ENCODE peak calls at places on chromosomes 6 and 20, in five cellular contexts. I is type B pancreatic cell; T is activated T-cell treated with anti-CD3 and anti-CD28 coated beads for 1 hour; Z is CD8-positive, alpha-beta memory T cell; Y is cardiac septum. P is an unnamed sample.

GRCh38 chr6:74491844-74492374 is 713.9 kb downstream of the COL12A1 start:
- DNase-seq in I (no peak), T (no peak), Z (no peak), Y (no peak), P (no peak)

GRCh38 chr6:167214216-167214615 is 56.4 kb upstream of the GPR31 start:
- DNase-seq in I (no peak), T (no peak), Z (no peak), Y (peak), P (no peak)

GRCh38 chr6:158002951-158003853 is 21.5 kb downstream of the SYNJ2 start:
- DNase-seq in I (no peak), T (no peak), Z (no peak), Y (peak), P (no peak)

GRCh38 chr20:24768226-24768625 is 180.8 kb upstream of the CST7 start:
- DNase-seq in I (no peak), T (no peak), Z (no peak), Y (peak), P (no peak)

GRCh38 chr20:56870271-56870670 is 241.2 kb downstream of the TFAP2C start:
- DNase-seq in I (no peak), T (no peak), Z (no peak), Y (no peak), P (no peak)

GRCh38 chr20:46893877-46894578 is 615 bp upstream of the EYA2 start:
- DNase-seq in I (no peak), T (no peak), Z (no peak), Y (no peak), P (no peak)

GRCh38 chr6:25442898-25443297 is 163.7 kb downstream of the CARMIL1 start:
- DNase-seq in I (no peak), T (no peak), Z (no peak), Y (no peak), P (no peak)

GRCh38 chr6:4134841-4135664 is at the start of gene ECI2:
- DNase-seq in I (peak), T (peak), Z (no peak), Y (peak), P (peak)

GRCh38 chr6:31763617-31763940 is 1.1 kb downstream of the SAPCD1 start:
- DNase-seq in I (no peak), T (no peak), Z (no peak), Y (no peak), P (no peak)

GRCh38 chr20:7926767-7927166 is 13.5 kb downstream of the HAO1 start:
- DNase-seq in I (no peak), T (no peak), Z (no peak), Y (no peak), P (no peak)

GRCh38 chr6:144534123-144534676 is 249.1 kb downstream of the UTRN start:
- DNase-seq in I (no peak), T (no peak), Z (no peak), Y (no peak), P (no peak)

P was measured in CD4-positive, alpha-beta T cell.